ENCODE peak calls at places on chromosomes 4 and X, in seven cellular contexts. Q is heart right ventricle, P is MCF 10A, N is nephron progenitor cell, B is kidney epithelial cell, O is HepG2, W is neural crest cell. E is an unnamed sample.

GRCh38 chrX:46040001-46040400 is 505.2 kb downstream of the ZNF674 start:
- DNase-seq in Q (no peak), W (no peak), B (no peak), N (no peak), O (no peak), P (no peak), E (no peak)

GRCh38 chr4:38189445-38189844 is 229.2 kb downstream of the PTTG2 start:
- DNase-seq in P (peak), B (peak), O (peak), W (no peak), Q (no peak), N (no peak), E (no peak)

GRCh38 chr4:188023682-188024081 is 28.1 kb downstream of the ZFP42 start:
- DNase-seq in B (no peak), Q (no peak), W (no peak), P (peak), O (no peak), N (no peak), E (no peak)

GRCh38 chr4:88043586-88044340 is 36.3 kb downstream of the PKD2 start:
- DNase-seq in P (no peak), N (no peak), Q (no peak), W (no peak), B (no peak), O (no peak), E (no peak)

GRCh38 chr4:84782517-84782916 is 184.0 kb downstream of the WDFY3 start:
- DNase-seq in Q (no peak), B (no peak), O (no peak), P (no peak), N (no peak), W (no peak), E (no peak)

GRCh38 chrX:148593987-148594386 is 93.6 kb downstream of the AFF2 start:
- DNase-seq in N (no peak), Q (no peak), B (no peak), W (no peak), P (no peak), O (no peak), E (no peak)

GRCh38 chr4:51831133-51831532 is 11.8 kb upstream of the DCUN1D4 start:
- DNase-seq in O (peak), W (peak), P (peak), B (no peak), N (peak), Q (peak), E (no peak)

GRCh38 chr4:23237771-23238170 is 545.0 kb downstream of the GBA3 start:
- DNase-seq in B (no peak), Q (peak), P (no peak), W (no peak), N (no peak), O (no peak), E (no peak)

GRCh38 chrX:111402378-111402777 is 9.6 kb downstream of the DCX start:
- DNase-seq in W (no peak), Q (no peak), B (no peak), P (no peak), N (no peak), O (no peak), E (no peak)

GRCh38 chr4:16838226-16838875 is 60.1 kb downstream of the LDB2 start:
- DNase-seq in O (no peak), Q (no peak), P (no peak), B (no peak), N (no peak), W (no peak), E (no peak)

GRCh38 chrX:154411981-154412340 is 622 bp downstream of the TAFAZZIN start:
- DNase-seq in Q (peak), O (peak), W (peak), N (peak), P (peak), B (no peak), E (peak)

GRCh38 chrX:47129879-47130358 is 14.6 kb downstream of the NDUFB11 start:
- DNase-seq in W (no peak), P (no peak), O (no peak), N (no peak), Q (no peak), B (no peak), E (no peak)

GRCh38 chr4:17120761-17121160 is 222.3 kb upstream of the LDB2 start:
- DNase-seq in P (peak), N (no peak), O (no peak), Q (no peak), W (no peak), B (no peak), E (no peak)

GRCh38 chrX:10725071-10725470 is 104.7 kb upstream of the MID1 start:
- DNase-seq in O (no peak), N (no peak), B (no peak), W (no peak), Q (no peak), P (peak), E (peak)

GRCh38 chrX:107272431-107272921 is 66.1 kb downstream of the DNAAF6 start:
- DNase-seq in O (no peak), P (no peak), N (no peak), B (no peak), W (no peak), Q (no peak), E (no peak)

GRCh38 chr4:108830509-108831244 is 67.8 kb upstream of the ETNPPL start:
- DNase-seq in P (no peak), N (no peak), B (no peak), Q (peak), W (no peak), O (no peak), E (no peak)

GRCh38 chrX:151792505-151792904 is 58.0 kb downstream of the CNGA2 start:
- DNase-seq in P (no peak), W (no peak), O (no peak), B (no peak), Q (no peak), N (no peak), E (no peak)
- TF ChIP-seq CTCF in P (no peak), W (no peak), O (no peak), B (no peak), Q (no peak), N (no peak), E (no peak)

GRCh38 chr4:119783200-119783978 is 154.8 kb upstream of the PDE5A start:
- DNase-seq in O (no peak), Q (no peak), P (no peak), N (no peak), W (no peak), B (no peak), E (no peak)

GRCh38 chr4:119781044-119781443 is 152.4 kb upstream of the PDE5A start:
- DNase-seq in W (no peak), Q (no peak), O (no peak), N (no peak), P (no peak), B (no peak), E (no peak)

GRCh38 chr4:119788334-119789266 is 160.0 kb upstream of the PDE5A start:
- DNase-seq in B (no peak), Q (no peak), W (no peak), N (no peak), O (no peak), P (no peak), E (no peak)

DNA sequence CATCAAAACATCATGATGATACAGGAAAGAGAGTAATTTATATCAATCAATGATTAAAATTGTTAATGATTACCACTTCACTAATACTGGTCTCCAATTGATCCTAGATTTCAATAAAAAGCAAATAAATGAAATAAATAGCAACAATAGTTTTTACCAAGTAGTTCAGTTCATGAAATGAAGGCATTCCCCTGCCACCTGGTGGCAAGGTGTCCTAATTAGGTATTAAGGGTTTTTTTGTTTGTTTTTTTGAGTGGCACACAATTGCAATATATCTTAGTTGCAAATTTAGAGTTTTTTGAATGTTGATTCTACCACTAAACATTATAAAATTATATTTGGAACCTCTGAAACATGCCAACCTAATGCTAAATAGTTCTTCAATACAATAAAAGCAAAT is 157.4 kb upstream of the PDE5A start:
- DNase-seq in P (peak), W (no peak), O (peak), B (no peak), Q (no peak), N (no peak), E (no peak)
- TF ChIP-seq CTCF in P (peak), W (no peak), O (peak), B (peak), Q (peak), N (no peak), E (no peak)

GRCh38 chr4:77418333-77418732 is 187.3 kb upstream of the CXCL13 start:
- DNase-seq in N (no peak), Q (no peak), B (no peak), P (peak), W (no peak), O (no peak), E (no peak)
- TF ChIP-seq CTCF in N (no peak), Q (no peak), B (peak), P (peak), W (no peak), O (no peak), E (no peak)

GRCh38 chrX:109475174-109475891 is 6.6 kb downstream of the GUCY2F start:
- DNase-seq in B (no peak), O (peak), Q (peak), P (peak), W (peak), N (peak), E (no peak)
- TF ChIP-seq CTCF in B (peak), O (peak), Q (peak), P (peak), W (peak), N (peak), E (peak)

GRCh38 chrX:1170243-1170642 is 42.2 kb downstream of the CRLF2 start:
- DNase-seq in Q (no peak), P (no peak), O (no peak), N (no peak), W (no peak), B (no peak), E (no peak)

GRCh38 chrX:1167466-1167865 is 45.0 kb downstream of the CRLF2 start:
- DNase-seq in B (no peak), P (no peak), O (no peak), N (no peak), Q (no peak), W (no peak), E (no peak)

GRCh38 chrX:1165535-1166196 is 46.8 kb downstream of the CRLF2 start:
- DNase-seq in O (no peak), Q (no peak), W (no peak), N (peak), B (no peak), P (peak), E (peak)

GRCh38 chrX:1169198-1169597 is 43.3 kb downstream of the CRLF2 start:
- DNase-seq in P (no peak), O (no peak), B (no peak), Q (no peak), W (no peak), N (no peak), E (no peak)

DNA sequence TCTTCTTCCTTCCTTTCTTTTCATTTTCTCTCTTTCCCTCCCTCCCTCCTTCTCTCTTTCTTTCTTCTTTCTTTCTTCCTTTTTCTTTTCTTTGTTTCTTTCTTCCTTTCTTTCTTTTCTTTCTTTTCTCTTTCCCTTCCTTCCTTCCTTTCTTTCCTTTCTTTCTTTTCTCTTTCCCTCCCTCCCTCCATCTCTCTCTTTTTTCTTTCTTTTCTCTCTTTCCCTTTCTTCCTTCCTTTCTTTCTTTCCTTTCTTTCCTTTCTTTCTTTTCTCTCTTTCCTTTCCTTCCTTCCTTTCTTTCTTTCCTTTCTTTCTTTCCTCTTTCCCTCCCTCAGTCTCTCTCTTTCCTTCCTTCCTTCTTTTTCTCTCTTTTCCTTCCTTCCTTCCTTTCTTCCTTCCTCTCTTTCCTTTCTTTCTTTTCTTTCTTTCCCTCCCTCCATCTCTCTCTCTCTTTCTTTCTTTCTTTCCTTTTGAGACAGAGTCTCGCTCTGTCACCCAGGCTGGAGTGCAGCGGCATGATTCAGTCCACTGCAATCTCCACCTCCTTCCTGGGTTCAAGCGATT is 44.4 kb downstream of the CRLF2 start:
- DNase-seq in B (no peak), W (no peak), N (no peak), Q (no peak), O (no peak), P (no peak), E (no peak)
- TF ChIP-seq CTCF in B (no peak), W (no peak), N (no peak), Q (no peak), O (no peak), P (no peak), E (no peak)

E was measured in GM13976.